ENCODE peak calls at places on chromosomes 11 and 22, in six cellular contexts. One of them, this sample, is unnamed.

GRCh38 chr11:60195923-60196368 is 13.1 kb upstream of the MS4A6A start:
- DNase-seq in mesendoderm: no peak
- DNase-seq in naive thymus-derived CD4-positive, alpha-beta T cell: no peak
- DNase-seq in heart left ventricle: no peak
- DNase-seq in tibial artery: no peak
- DNase-seq in CD4-positive, alpha-beta memory T cell: no peak
- DNase-seq in this sample: no peak

GRCh38 chr22:39300198-39300830 is 19.1 kb downstream of the RPL3 start:
- DNase-seq in mesendoderm: peak; percentile 64
- DNase-seq in naive thymus-derived CD4-positive, alpha-beta T cell: no peak
- DNase-seq in heart left ventricle: peak; percentile 65
- DNase-seq in tibial artery: peak; percentile 84
- DNase-seq in CD4-positive, alpha-beta memory T cell: no peak
- DNase-seq in this sample: no peak

GRCh38 chr11:19075636-19076035 is 15.1 kb upstream of the MRGPRX2 start:
- DNase-seq in mesendoderm: no peak
- DNase-seq in naive thymus-derived CD4-positive, alpha-beta T cell: no peak
- DNase-seq in heart left ventricle: no peak
- DNase-seq in tibial artery: no peak
- DNase-seq in CD4-positive, alpha-beta memory T cell: no peak
- DNase-seq in this sample: no peak

GRCh38 chr11:794766-795637 is 3.1 kb downstream of the SLC25A22 start:
- DNase-seq in mesendoderm: no peak
- DNase-seq in naive thymus-derived CD4-positive, alpha-beta T cell: no peak
- DNase-seq in heart left ventricle: no peak
- DNase-seq in tibial artery: no peak
- DNase-seq in CD4-positive, alpha-beta memory T cell: no peak
- DNase-seq in this sample: no peak

GRCh38 chr11:130390071-130390758 is 38.2 kb downstream of the ADAMTS8 start:
- DNase-seq in mesendoderm: peak; percentile 71
- DNase-seq in naive thymus-derived CD4-positive, alpha-beta T cell: no peak
- DNase-seq in heart left ventricle: no peak
- DNase-seq in tibial artery: no peak
- DNase-seq in CD4-positive, alpha-beta memory T cell: no peak
- DNase-seq in this sample: no peak

GRCh38 chr11:71558996-71559395 is 6.4 kb upstream of the KRTAP5-10 start:
- DNase-seq in mesendoderm: no peak
- DNase-seq in naive thymus-derived CD4-positive, alpha-beta T cell: no peak
- DNase-seq in heart left ventricle: no peak
- DNase-seq in tibial artery: no peak
- DNase-seq in CD4-positive, alpha-beta memory T cell: no peak
- DNase-seq in this sample: no peak

GRCh38 chr11:124900464-124900863 is 2.8 kb upstream of the ROBO4 start:
- DNase-seq in mesendoderm: peak; percentile 76
- DNase-seq in naive thymus-derived CD4-positive, alpha-beta T cell: no peak
- DNase-seq in heart left ventricle: no peak
- DNase-seq in tibial artery: no peak
- DNase-seq in CD4-positive, alpha-beta memory T cell: no peak
- DNase-seq in this sample: no peak

GRCh38 chr11:78420796-78421209 is 3.2 kb upstream of the GAB2 start:
- DNase-seq in mesendoderm: no peak
- DNase-seq in naive thymus-derived CD4-positive, alpha-beta T cell: no peak
- DNase-seq in heart left ventricle: peak; percentile 61
- DNase-seq in tibial artery: peak; percentile 84
- DNase-seq in CD4-positive, alpha-beta memory T cell: no peak
- DNase-seq in this sample: no peak

GRCh38 chr11:75625970-75626691 is 42.7 kb downstream of the MAP6 start:
- DNase-seq in mesendoderm: peak; percentile 73
- DNase-seq in naive thymus-derived CD4-positive, alpha-beta T cell: no peak
- DNase-seq in heart left ventricle: no peak
- DNase-seq in tibial artery: no peak
- DNase-seq in CD4-positive, alpha-beta memory T cell: no peak
- DNase-seq in this sample: no peak

GRCh38 chr11:1125803-1126202 is 31.9 kb upstream of the MUC5AC start:
- DNase-seq in mesendoderm: no peak
- DNase-seq in naive thymus-derived CD4-positive, alpha-beta T cell: no peak
- DNase-seq in heart left ventricle: no peak
- DNase-seq in tibial artery: peak; percentile 39
- DNase-seq in CD4-positive, alpha-beta memory T cell: no peak
- DNase-seq in this sample: no peak

GRCh38 chr11:28836285-28837081 is 728.3 kb downstream of the METTL15 start:
- DNase-seq in mesendoderm: peak; percentile 29
- DNase-seq in naive thymus-derived CD4-positive, alpha-beta T cell: no peak
- DNase-seq in heart left ventricle: no peak
- DNase-seq in tibial artery: no peak
- DNase-seq in CD4-positive, alpha-beta memory T cell: no peak
- DNase-seq in this sample: no peak

GRCh38 chr11:60763692-60764369 is 7.2 kb downstream of the MS4A15 start:
- DNase-seq in mesendoderm: peak; percentile 16
- DNase-seq in naive thymus-derived CD4-positive, alpha-beta T cell: no peak
- DNase-seq in heart left ventricle: no peak
- DNase-seq in tibial artery: peak; percentile 49
- DNase-seq in CD4-positive, alpha-beta memory T cell: no peak
- DNase-seq in this sample: no peak

GRCh38 chr11:7532395-7532794 is 18.6 kb downstream of the PPFIBP2 start:
- DNase-seq in mesendoderm: no peak
- DNase-seq in naive thymus-derived CD4-positive, alpha-beta T cell: no peak
- DNase-seq in heart left ventricle: no peak
- DNase-seq in tibial artery: no peak
- DNase-seq in CD4-positive, alpha-beta memory T cell: no peak
- DNase-seq in this sample: no peak

GRCh38 chr22:42947211-42947990 is 67.5 kb downstream of the PACSIN2 start:
- DNase-seq in mesendoderm: peak; percentile 72
- DNase-seq in naive thymus-derived CD4-positive, alpha-beta T cell: no peak
- DNase-seq in heart left ventricle: peak; percentile 67
- DNase-seq in tibial artery: no peak
- DNase-seq in CD4-positive, alpha-beta memory T cell: no peak
- DNase-seq in this sample: no peak

GRCh38 chr22:37627545-37627944 is 11.9 kb upstream of the SH3BP1 start:
- DNase-seq in mesendoderm: no peak
- DNase-seq in naive thymus-derived CD4-positive, alpha-beta T cell: peak; percentile 65
- DNase-seq in heart left ventricle: no peak
- DNase-seq in tibial artery: peak; percentile 68
- DNase-seq in CD4-positive, alpha-beta memory T cell: peak; percentile 64
- DNase-seq in this sample: peak; percentile 39

GRCh38 chr22:33271390-33272161 is 213.4 kb upstream of the SYN3 start:
- DNase-seq in mesendoderm: no peak
- DNase-seq in naive thymus-derived CD4-positive, alpha-beta T cell: no peak
- DNase-seq in heart left ventricle: peak; percentile 63
- DNase-seq in tibial artery: peak; percentile 90
- DNase-seq in CD4-positive, alpha-beta memory T cell: no peak
- DNase-seq in this sample: no peak

GRCh38 chr11:119906376-119906775 is 177.4 kb upstream of the NECTIN1 start:
- DNase-seq in mesendoderm: no peak
- DNase-seq in naive thymus-derived CD4-positive, alpha-beta T cell: no peak
- DNase-seq in heart left ventricle: no peak
- DNase-seq in tibial artery: no peak
- DNase-seq in CD4-positive, alpha-beta memory T cell: no peak
- DNase-seq in this sample: no peak

GRCh38 chr11:73914284-73914683 is 36.5 kb upstream of the DNAJB13 start:
- DNase-seq in mesendoderm: no peak
- DNase-seq in naive thymus-derived CD4-positive, alpha-beta T cell: no peak
- DNase-seq in heart left ventricle: no peak
- DNase-seq in tibial artery: no peak
- DNase-seq in CD4-positive, alpha-beta memory T cell: no peak
- DNase-seq in this sample: no peak

GRCh38 chr11:112724194-112724790 is 236.9 kb upstream of the NCAM1 start:
- DNase-seq in mesendoderm: no peak
- DNase-seq in naive thymus-derived CD4-positive, alpha-beta T cell: no peak
- DNase-seq in heart left ventricle: no peak
- DNase-seq in tibial artery: no peak
- DNase-seq in CD4-positive, alpha-beta memory T cell: no peak
- DNase-seq in this sample: no peak

GRCh38 chr11:34190192-34191139 is 85.0 kb downstream of the NAT10 start:
- DNase-seq in mesendoderm: no peak
- DNase-seq in naive thymus-derived CD4-positive, alpha-beta T cell: no peak
- DNase-seq in heart left ventricle: no peak
- DNase-seq in tibial artery: no peak
- DNase-seq in CD4-positive, alpha-beta memory T cell: no peak
- DNase-seq in this sample: no peak

GRCh38 chr11:46277623-46278386 is at the start of gene CREB3L1:
- DNase-seq in mesendoderm: no peak
- DNase-seq in naive thymus-derived CD4-positive, alpha-beta T cell: no peak
- DNase-seq in heart left ventricle: peak; percentile 63
- DNase-seq in tibial artery: no peak
- DNase-seq in CD4-positive, alpha-beta memory T cell: no peak
- DNase-seq in this sample: no peak

GRCh38 chr11:61972796-61973602 is 5.6 kb upstream of the FTH1 start:
- DNase-seq in mesendoderm: no peak
- DNase-seq in naive thymus-derived CD4-positive, alpha-beta T cell: no peak
- DNase-seq in heart left ventricle: no peak
- DNase-seq in tibial artery: peak; percentile 74
- DNase-seq in CD4-positive, alpha-beta memory T cell: no peak
- DNase-seq in this sample: no peak

GRCh38 chr22:29359469-29359868 is 28.9 kb downstream of the AP1B1 start:
- DNase-seq in mesendoderm: peak; percentile 67
- DNase-seq in naive thymus-derived CD4-positive, alpha-beta T cell: no peak
- DNase-seq in heart left ventricle: peak; percentile 53
- DNase-seq in tibial artery: no peak
- DNase-seq in CD4-positive, alpha-beta memory T cell: no peak
- DNase-seq in this sample: no peak

GRCh38 chr11:21321530-21321929 is 652.1 kb downstream of the NELL1 start:
- DNase-seq in mesendoderm: no peak
- DNase-seq in naive thymus-derived CD4-positive, alpha-beta T cell: no peak
- DNase-seq in heart left ventricle: no peak
- DNase-seq in tibial artery: no peak
- DNase-seq in CD4-positive, alpha-beta memory T cell: no peak
- DNase-seq in this sample: no peak

GRCh38 chr22:30212996-30213441 is 33.5 kb downstream of the LIF start:
- DNase-seq in mesendoderm: no peak
- DNase-seq in naive thymus-derived CD4-positive, alpha-beta T cell: no peak
- DNase-seq in heart left ventricle: no peak
- DNase-seq in tibial artery: no peak
- DNase-seq in CD4-positive, alpha-beta memory T cell: no peak
- DNase-seq in this sample: no peak

GRCh38 chr11:4680341-4680740 is 17.3 kb downstream of the OR51E2 start:
- DNase-seq in mesendoderm: no peak
- DNase-seq in naive thymus-derived CD4-positive, alpha-beta T cell: no peak
- DNase-seq in heart left ventricle: no peak
- DNase-seq in tibial artery: no peak
- DNase-seq in CD4-positive, alpha-beta memory T cell: no peak
- DNase-seq in this sample: no peak

GRCh38 chr11:31815743-31816466 is 4.8 kb upstream of the PAX6 start:
- DNase-seq in mesendoderm: no peak
- DNase-seq in naive thymus-derived CD4-positive, alpha-beta T cell: no peak
- DNase-seq in heart left ventricle: no peak
- DNase-seq in tibial artery: no peak
- DNase-seq in CD4-positive, alpha-beta memory T cell: no peak
- DNase-seq in this sample: no peak

GRCh38 chr11:74957937-74958629 is 9.0 kb downstream of the SPCS2 start:
- DNase-seq in mesendoderm: no peak
- DNase-seq in naive thymus-derived CD4-positive, alpha-beta T cell: no peak
- DNase-seq in heart left ventricle: no peak
- DNase-seq in tibial artery: no peak
- DNase-seq in CD4-positive, alpha-beta memory T cell: no peak
- DNase-seq in this sample: no peak

DNA sequence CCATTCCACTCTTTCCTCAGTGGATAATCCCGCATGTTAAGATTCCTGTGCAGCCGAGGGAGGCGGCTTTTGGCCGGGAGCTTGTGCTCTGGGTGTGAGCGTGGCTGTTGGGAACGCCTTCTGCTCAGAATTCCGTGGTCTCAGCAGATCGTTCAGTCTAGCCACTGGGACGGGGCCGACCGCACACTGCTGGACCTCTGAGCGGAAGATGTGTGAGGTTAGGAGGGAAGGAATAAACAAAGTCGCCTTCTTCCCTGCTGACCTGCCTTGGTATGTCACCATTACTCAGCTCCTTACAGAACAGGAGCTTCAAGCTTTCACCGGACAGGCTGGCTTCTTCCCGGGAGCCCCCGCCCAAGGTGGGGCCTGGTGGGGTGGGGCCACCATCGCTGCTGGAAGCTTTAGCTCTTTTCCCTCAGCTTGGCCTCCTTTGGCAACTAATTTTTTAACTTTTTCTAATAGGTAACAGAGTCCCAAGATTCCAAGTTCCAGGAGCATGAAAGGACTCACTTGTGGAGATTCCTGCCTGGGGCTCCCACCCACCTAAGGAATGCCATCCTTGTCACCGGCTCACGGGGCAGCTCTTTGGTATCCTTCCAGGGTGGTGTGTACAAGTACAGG is 22.5 kb upstream of the SEPTIN5 start:
- DNase-seq in mesendoderm: peak; percentile 83
- DNase-seq in naive thymus-derived CD4-positive, alpha-beta T cell: no peak
- DNase-seq in heart left ventricle: no peak
- DNase-seq in tibial artery: no peak
- DNase-seq in CD4-positive, alpha-beta memory T cell: no peak
- DNase-seq in this sample: no peak
- H3K27ac ChIP-seq in mesendoderm: peak overlapping the region; percentile 0
- H3K27ac ChIP-seq in naive thymus-derived CD4-positive, alpha-beta T cell: no peak overlapping the region
- H3K27ac ChIP-seq in heart left ventricle: no peak overlapping the region
- H3K27ac ChIP-seq in tibial artery: no peak overlapping the region
- H3K27ac ChIP-seq in CD4-positive, alpha-beta memory T cell: no peak overlapping the region
- H3K27ac ChIP-seq in this sample: no peak overlapping the region

GRCh38 chr11:13669544-13670488 is 1.3 kb downstream of the FAR1 start:
- DNase-seq in mesendoderm: no peak
- DNase-seq in naive thymus-derived CD4-positive, alpha-beta T cell: no peak
- DNase-seq in heart left ventricle: no peak
- DNase-seq in tibial artery: no peak
- DNase-seq in CD4-positive, alpha-beta memory T cell: no peak
- DNase-seq in this sample: no peak
- H3K27ac ChIP-seq in mesendoderm: no peak overlapping the region
- H3K27ac ChIP-seq in naive thymus-derived CD4-positive, alpha-beta T cell: peak overlapping the region; percentile 69
- H3K27ac ChIP-seq in heart left ventricle: peak overlapping the region; percentile 92
- H3K27ac ChIP-seq in tibial artery: peak overlapping the region; percentile 81
- H3K27ac ChIP-seq in CD4-positive, alpha-beta memory T cell: peak overlapping the region; percentile 65
- H3K27ac ChIP-seq in this sample: peak overlapping the region; percentile 64

DNA sequence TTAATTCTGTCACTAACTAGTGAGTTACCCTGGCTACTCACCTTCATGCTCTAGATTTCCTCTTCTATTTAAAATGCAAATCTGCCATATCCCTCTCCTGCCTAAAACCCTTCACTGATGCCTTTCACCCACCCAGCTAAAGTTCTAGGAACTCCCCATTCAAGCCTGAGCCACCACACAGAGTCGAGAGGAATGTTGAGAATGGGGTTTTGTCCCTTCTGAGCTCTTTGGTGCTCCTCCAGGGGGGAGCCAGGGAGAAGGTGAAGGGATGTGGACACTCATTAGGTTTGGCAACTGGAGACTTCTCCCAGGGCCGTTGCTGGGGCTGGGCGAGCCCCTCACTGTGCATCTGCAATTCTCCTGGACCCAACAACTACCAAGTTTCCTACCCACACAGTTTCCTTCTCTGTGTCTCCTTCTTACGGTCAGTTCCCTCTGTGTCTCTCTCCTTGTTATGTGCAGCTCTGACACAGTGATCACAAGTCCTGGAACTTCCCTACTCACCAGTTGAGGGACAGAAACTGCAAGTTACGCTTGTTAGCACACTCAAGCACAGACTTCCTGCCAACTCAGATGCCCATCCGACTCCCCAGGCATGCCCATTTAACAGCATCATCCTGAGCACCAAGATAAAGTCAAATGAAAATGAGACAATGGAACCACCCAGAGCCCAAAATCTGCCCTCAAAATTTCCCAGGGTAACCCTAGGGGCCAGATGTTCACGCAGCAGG is 6.5 kb upstream of the IL10RA start:
- DNase-seq in mesendoderm: no peak
- DNase-seq in naive thymus-derived CD4-positive, alpha-beta T cell: no peak
- DNase-seq in heart left ventricle: no peak
- DNase-seq in tibial artery: no peak
- DNase-seq in CD4-positive, alpha-beta memory T cell: no peak
- DNase-seq in this sample: no peak
- H3K27ac ChIP-seq in mesendoderm: no peak overlapping the region
- H3K27ac ChIP-seq in naive thymus-derived CD4-positive, alpha-beta T cell: no peak overlapping the region
- H3K27ac ChIP-seq in heart left ventricle: no peak overlapping the region
- H3K27ac ChIP-seq in tibial artery: no peak overlapping the region
- H3K27ac ChIP-seq in CD4-positive, alpha-beta memory T cell: no peak overlapping the region
- H3K27ac ChIP-seq in this sample: peak overlapping the region; percentile 16

GRCh38 chr11:9660886-9661285 is 3.0 kb upstream of the SWAP70 start:
- DNase-seq in mesendoderm: no peak
- DNase-seq in naive thymus-derived CD4-positive, alpha-beta T cell: no peak
- DNase-seq in heart left ventricle: no peak
- DNase-seq in tibial artery: no peak
- DNase-seq in CD4-positive, alpha-beta memory T cell: no peak
- DNase-seq in this sample: no peak
- H3K27ac ChIP-seq in mesendoderm: no peak overlapping the region
- H3K27ac ChIP-seq in naive thymus-derived CD4-positive, alpha-beta T cell: no peak overlapping the region
- H3K27ac ChIP-seq in heart left ventricle: no peak overlapping the region
- H3K27ac ChIP-seq in tibial artery: no peak overlapping the region
- H3K27ac ChIP-seq in CD4-positive, alpha-beta memory T cell: no peak overlapping the region
- H3K27ac ChIP-seq in this sample: no peak overlapping the region